ENCODE peak calls at places on chromosomes 4 and X, in seven cellular contexts. One of them, this sample, is unnamed.

GRCh38 chrX:28189011-28189410 is 207.8 kb upstream of the DCAF8L1 start:
- DNase-seq in NCI-H2081: no peak
- DNase-seq in activated gamma-delta T cell treated with Interleukin-2 at 50 U/mL for 16 hours: no peak
- DNase-seq in NCI-H2107: no peak
- DNase-seq in activated naive CD4-positive, alpha-beta T cell treated with Interleukin-2 at 50 U/mL for 16 hours: no peak
- DNase-seq in NCI-H1105: no peak
- DNase-seq in colonic mucosa: no peak
- DNase-seq in this sample: no peak

GRCh38 chr4:98625920-98626319 is 32.5 kb downstream of the TSPAN5 start:
- DNase-seq in NCI-H1105: no peak
- DNase-seq in activated gamma-delta T cell treated with Interleukin-2 at 50 U/mL for 16 hours: no peak
- DNase-seq in NCI-H2081: no peak
- DNase-seq in colonic mucosa: no peak
- DNase-seq in activated naive CD4-positive, alpha-beta T cell treated with Interleukin-2 at 50 U/mL for 16 hours: no peak
- DNase-seq in NCI-H2107: no peak
- DNase-seq in this sample: no peak

GRCh38 chr4:161554372-161554990 is 609.3 kb downstream of the FSTL5 start:
- DNase-seq in NCI-H2107: no peak
- DNase-seq in NCI-H1105: no peak
- DNase-seq in NCI-H2081: no peak
- DNase-seq in activated naive CD4-positive, alpha-beta T cell treated with Interleukin-2 at 50 U/mL for 16 hours: no peak
- DNase-seq in colonic mucosa: no peak
- DNase-seq in activated gamma-delta T cell treated with Interleukin-2 at 50 U/mL for 16 hours: no peak
- DNase-seq in this sample: no peak

GRCh38 chr4:89316931-89317366 is 9.3 kb upstream of the GPRIN3 start:
- DNase-seq in NCI-H1105: no peak
- DNase-seq in NCI-H2081: no peak
- DNase-seq in colonic mucosa: no peak
- DNase-seq in activated gamma-delta T cell treated with Interleukin-2 at 50 U/mL for 16 hours: no peak
- DNase-seq in NCI-H2107: no peak
- DNase-seq in activated naive CD4-positive, alpha-beta T cell treated with Interleukin-2 at 50 U/mL for 16 hours: peak
- DNase-seq in this sample: peak

GRCh38 chrX:21798677-21799219 is 40.7 kb upstream of the MBTPS2 start:
- DNase-seq in NCI-H2081: peak
- DNase-seq in activated gamma-delta T cell treated with Interleukin-2 at 50 U/mL for 16 hours: no peak
- DNase-seq in NCI-H2107: peak
- DNase-seq in colonic mucosa: no peak
- DNase-seq in NCI-H1105: peak
- DNase-seq in activated naive CD4-positive, alpha-beta T cell treated with Interleukin-2 at 50 U/mL for 16 hours: no peak
- DNase-seq in this sample: no peak

GRCh38 chr4:146401274-146401673 is 120.5 kb downstream of the SLC10A7 start:
- DNase-seq in NCI-H1105: no peak
- DNase-seq in NCI-H2107: no peak
- DNase-seq in activated gamma-delta T cell treated with Interleukin-2 at 50 U/mL for 16 hours: no peak
- DNase-seq in colonic mucosa: no peak
- DNase-seq in activated naive CD4-positive, alpha-beta T cell treated with Interleukin-2 at 50 U/mL for 16 hours: no peak
- DNase-seq in NCI-H2081: no peak
- DNase-seq in this sample: no peak

GRCh38 chrX:46236411-46236810 is 308.8 kb downstream of the ZNF674 start:
- DNase-seq in activated naive CD4-positive, alpha-beta T cell treated with Interleukin-2 at 50 U/mL for 16 hours: no peak
- DNase-seq in activated gamma-delta T cell treated with Interleukin-2 at 50 U/mL for 16 hours: no peak
- DNase-seq in colonic mucosa: no peak
- DNase-seq in NCI-H2081: no peak
- DNase-seq in NCI-H1105: no peak
- DNase-seq in NCI-H2107: no peak
- DNase-seq in this sample: no peak

GRCh38 chr4:151801547-151802516 is 41.0 kb upstream of the GATB start:
- DNase-seq in NCI-H2081: no peak
- DNase-seq in activated naive CD4-positive, alpha-beta T cell treated with Interleukin-2 at 50 U/mL for 16 hours: peak
- DNase-seq in activated gamma-delta T cell treated with Interleukin-2 at 50 U/mL for 16 hours: peak
- DNase-seq in colonic mucosa: peak
- DNase-seq in NCI-H2107: peak
- DNase-seq in NCI-H1105: no peak
- DNase-seq in this sample: peak

This sample was measured in RPMI8226.